ENCODE peak calls at places on chromosomes 12 and 14, in six cellular contexts. J is GM10248, E is heart right ventricle, W is endothelial cell of umbilical vein, X is uterus, Z is AG09319. V is an unnamed sample.

GRCh38 chr12:101609198-101609597 is 14.4 kb downstream of the MYBPC1 start:
- DNase-seq in J (no peak), E (no peak), W (no peak), X (no peak), Z (no peak), V (no peak)

GRCh38 chr12:80325167-80325959 is 118.7 kb upstream of the PTPRQ start:
- DNase-seq in J (no peak), E (no peak), W (peak), X (no peak), Z (no peak), V (no peak)

GRCh38 chr12:107610030-107610859 is 75.4 kb upstream of the PWP1 start:
- DNase-seq in J (peak), E (peak), W (peak), X (no peak), Z (peak), V (no peak)

GRCh38 chr12:79689477-79690155 is 1.1 kb downstream of the PAWR start:
- DNase-seq in J (peak), E (peak), W (peak), X (peak), Z (no peak), V (peak)

GRCh38 chr14:88233915-88234314 is 89.2 kb downstream of the KCNK10 start:
- DNase-seq in J (no peak), E (no peak), W (peak), X (no peak), Z (no peak), V (no peak)

GRCh38 chr14:25180221-25180620 is 130.3 kb upstream of the STXBP6 start:
- DNase-seq in J (no peak), E (no peak), W (no peak), X (no peak), Z (no peak), V (no peak)

GRCh38 chr14:61653507-61653906 is 41.8 kb upstream of the HIF1A start:
- DNase-seq in J (no peak), E (no peak), W (peak), X (no peak), Z (no peak), V (no peak)

GRCh38 chr14:104520620-104521410 is 58.7 kb upstream of the C14orf180 start:
- DNase-seq in J (no peak), E (no peak), W (no peak), X (no peak), Z (no peak), V (no peak)

GRCh38 chr12:32544893-32545292 is 134.2 kb upstream of the DNM1L start:
- DNase-seq in J (no peak), E (no peak), W (no peak), X (no peak), Z (no peak), V (no peak)
- TF ChIP-seq CTCF in J (no peak), E (no peak), W (no peak), X (no peak), Z (no peak), V (no peak)

DNA sequence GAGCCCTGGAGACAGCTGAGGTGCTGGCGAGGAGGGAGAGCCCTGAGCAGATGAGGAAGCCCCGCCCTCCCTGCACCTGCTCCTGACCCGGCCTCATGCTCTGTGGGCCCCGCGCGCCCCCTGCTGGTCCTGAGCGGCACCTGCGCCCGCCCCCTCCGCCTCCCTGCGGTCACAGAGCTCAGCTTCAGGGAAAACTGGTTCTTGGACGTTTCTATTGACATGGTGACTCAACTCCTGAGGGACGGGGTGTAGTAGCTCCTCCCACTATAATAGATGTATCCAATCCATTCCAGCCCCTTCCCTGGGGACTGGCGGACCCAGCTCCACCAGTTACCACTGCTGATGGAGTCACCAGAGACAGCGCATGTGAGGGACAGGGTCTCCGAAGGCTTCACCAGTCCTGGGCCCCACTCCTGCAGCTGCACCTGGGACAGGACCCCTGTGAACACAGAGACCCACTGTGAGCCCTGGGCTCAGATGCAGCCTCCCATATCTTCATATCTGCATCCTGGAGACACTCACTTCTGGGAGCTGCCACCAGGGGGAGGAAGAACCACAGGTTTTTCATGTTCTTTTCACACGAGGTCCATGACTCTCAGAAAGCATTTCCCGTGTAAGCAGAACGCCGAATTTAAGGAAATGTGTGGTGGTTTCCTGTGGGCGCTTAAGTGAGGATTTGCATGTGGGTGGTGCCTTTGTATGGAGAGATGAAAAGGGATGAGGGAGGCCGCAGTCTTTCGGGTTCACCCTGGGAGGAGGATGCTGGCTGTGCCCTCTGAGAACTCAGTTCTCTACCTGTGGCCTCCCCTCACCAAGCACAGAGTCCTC is 1346.5 kb downstream of the TMEM121 start:
- DNase-seq in J (peak), E (peak), W (no peak), X (no peak), Z (no peak), V (no peak)
- TF ChIP-seq CTCF in J (peak), E (no peak), W (peak), X (no peak), Z (no peak), V (no peak)

GRCh38 chr14:93974299-93974698 is 2.1 kb downstream of the ASB2 start:
- DNase-seq in J (no peak), E (no peak), W (no peak), X (no peak), Z (no peak), V (no peak)
- TF ChIP-seq CTCF in J (no peak), E (no peak), W (no peak), X (no peak), Z (no peak), V (no peak)

GRCh38 chr12:42104087-42104486 is 40.6 kb downstream of the GXYLT1 start:
- DNase-seq in J (no peak), E (no peak), W (no peak), X (no peak), Z (no peak), V (no peak)
- TF ChIP-seq CTCF in J (no peak), E (peak), W (peak), X (no peak), Z (peak), V (no peak)

DNA sequence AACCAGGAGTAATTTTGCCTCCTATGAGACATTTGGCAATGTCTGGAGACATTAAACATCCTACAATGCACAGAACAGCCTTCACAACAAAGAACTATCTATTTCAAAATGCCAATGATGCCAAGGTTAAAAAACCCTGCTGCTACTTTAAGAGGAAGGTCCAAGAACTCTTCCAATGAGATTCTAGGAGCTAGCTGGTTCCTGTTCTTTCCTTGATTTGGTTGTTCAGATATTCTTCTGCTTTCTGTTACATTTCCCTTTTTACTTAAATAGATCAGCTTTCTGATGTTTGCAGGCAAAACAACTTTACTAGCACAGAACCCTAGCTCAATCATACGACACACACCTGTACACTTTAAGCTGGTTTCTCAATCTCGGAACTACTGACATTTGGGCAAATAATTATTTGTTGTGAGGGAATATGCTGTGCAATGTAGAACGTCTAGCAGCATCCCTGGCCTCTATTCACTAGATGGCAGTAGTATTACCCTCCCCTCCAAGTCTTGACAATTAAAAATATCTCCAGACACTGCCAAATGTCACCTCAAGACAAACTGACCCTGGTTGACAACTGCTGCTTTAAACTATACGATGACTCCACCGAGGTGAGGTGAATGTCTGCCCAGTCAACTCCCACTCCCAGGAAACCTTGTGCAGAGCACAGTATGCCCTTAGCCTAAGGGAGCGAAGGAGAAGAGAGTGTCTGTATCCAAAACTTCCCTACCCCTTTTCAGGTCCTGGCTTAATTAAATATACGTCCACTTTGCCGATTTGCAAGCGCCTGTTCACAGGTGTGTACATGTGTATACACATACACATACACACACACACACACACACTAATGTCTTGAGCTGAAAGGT is 4.4 kb downstream of the BLTP3B start:
- DNase-seq in J (no peak), E (no peak), W (peak), X (no peak), Z (no peak), V (no peak)
- TF ChIP-seq CTCF in J (peak), E (peak), W (peak), X (no peak), Z (peak), V (peak)

GRCh38 chr12:106358410-106359241 is 1.1 kb downstream of the POLR3B start:
- DNase-seq in J (no peak), E (peak), W (no peak), X (no peak), Z (no peak), V (peak)

GRCh38 chr12:106348411-106348810 is 9.1 kb upstream of the POLR3B start:
- DNase-seq in J (no peak), E (no peak), W (peak), X (no peak), Z (no peak), V (no peak)

GRCh38 chr12:106357549-106358409 is at the start of gene POLR3B:
- DNase-seq in J (peak), E (peak), W (peak), X (peak), Z (peak), V (peak)

DNA sequence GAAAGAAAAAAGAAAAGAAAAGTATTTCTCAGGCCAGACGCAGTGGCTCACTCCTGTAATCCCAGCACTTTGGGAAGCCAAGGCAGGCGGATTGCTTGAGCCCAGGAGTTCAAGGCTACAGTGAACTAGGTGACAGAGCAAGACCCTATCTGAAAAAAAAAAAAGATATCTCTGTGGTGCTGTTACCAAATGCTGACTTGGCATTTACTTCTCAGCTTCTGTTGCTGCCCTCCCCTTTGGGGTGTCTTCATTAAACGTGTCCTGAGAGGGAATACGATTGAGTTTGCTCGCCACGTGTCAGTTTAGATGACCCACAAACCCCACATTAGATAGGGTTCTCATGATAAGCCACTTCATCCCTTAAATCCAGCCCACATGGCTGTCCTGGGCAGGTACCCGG is 4.4 kb upstream of the POLR3B start:
- DNase-seq in J (no peak), E (no peak), W (no peak), X (no peak), Z (no peak), V (no peak)
- TF ChIP-seq CTCF in J (no peak), E (no peak), W (no peak), X (no peak), Z (no peak), V (no peak)

V was measured in tibial artery.